ENCODE peak calls at places on chromosome 15, in four cellular contexts. T is fibroblast of lung, H is neural crest cell, J is AG10803. W is an unnamed sample.

GRCh38 chr15:35874260-35874905 is 328.4 kb upstream of the DPH6 start:
- DNase-seq in T (peak; percentile 76), J (peak; percentile 73), H (no peak), W (no peak)

GRCh38 chr15:26082833-26083174 is 219.7 kb upstream of the ATP10A start:
- DNase-seq in J (no peak), T (no peak), H (no peak), W (no peak)

GRCh38 chr15:40925863-40926658 is 3.1 kb upstream of the DLL4 start:
- DNase-seq in T (peak; percentile 23), H (peak; percentile 43), J (peak; percentile 23), W (peak; percentile 54)

GRCh38 chr15:38455096-38455495 is 1.2 kb downstream of the FAM98B start:
- DNase-seq in T (peak; percentile 11), J (no peak), H (no peak), W (no peak)

GRCh38 chr15:64842986-64843561 is 1.4 kb downstream of the PLEKHO2 start:
- DNase-seq in T (peak; percentile 61), J (peak; percentile 61), H (no peak), W (no peak)

GRCh38 chr15:30889231-30889630 is 14.5 kb upstream of the FAN1 start:
- DNase-seq in T (no peak), H (no peak), J (no peak), W (no peak)

GRCh38 chr15:94327356-94327936 is 96.1 kb downstream of the MCTP2 start:
- DNase-seq in H (peak; percentile 20), T (peak; percentile 11), J (peak; percentile 45), W (no peak)

GRCh38 chr15:98292442-98293240 is 332.1 kb downstream of the ARRDC4 start:
- DNase-seq in J (peak; percentile 3), T (no peak), H (peak; percentile 76), W (peak; percentile 57)

GRCh38 chr15:52788099-52788986 is 1.8 kb downstream of the ONECUT1 start:
- DNase-seq in H (no peak), J (no peak), T (no peak), W (no peak)

GRCh38 chr15:77871838-77872371 is 205.6 kb downstream of the TBC1D2B start:
- DNase-seq in H (no peak), T (no peak), J (no peak), W (no peak)

GRCh38 chr15:51046799-51047449 is 47.8 kb downstream of the TNFAIP8L3 start:
- DNase-seq in T (peak; percentile 44), H (no peak), J (peak; percentile 15), W (no peak)

GRCh38 chr15:97981058-97981457 is 20.6 kb downstream of the ARRDC4 start:
- DNase-seq in J (no peak), T (no peak), H (no peak), W (no peak)

GRCh38 chr15:64464271-64465005 is 4.1 kb downstream of the ZNF609 start:
- DNase-seq in H (no peak), J (peak; percentile 29), T (peak; percentile 57), W (no peak)

GRCh38 chr15:51536965-51537574 is 85.5 kb downstream of the DMXL2 start:
- DNase-seq in J (peak; percentile 37), T (peak; percentile 10), H (no peak), W (no peak)

GRCh38 chr15:31440754-31441298 is 114.2 kb downstream of the KLF13 start:
- DNase-seq in H (no peak), J (peak; percentile 41), T (peak; percentile 50), W (no peak)

GRCh38 chr15:70083423-70083822 is 14.3 kb downstream of the TLE3 start:
- DNase-seq in T (no peak), J (no peak), H (peak; percentile 34), W (no peak)

GRCh38 chr15:77709135-77709886 is 76.6 kb upstream of the LINGO1 start:
- DNase-seq in J (no peak), T (no peak), H (no peak), W (no peak)

GRCh38 chr15:55221090-55222011 is 24.6 kb upstream of the RSL24D1 start:
- DNase-seq in H (no peak), J (peak; percentile 96), T (peak; percentile 95), W (no peak)

GRCh38 chr15:69604050-69604378 is 151.4 kb downstream of the RPLP1 start:
- DNase-seq in J (no peak), T (no peak), H (no peak), W (no peak)

GRCh38 chr15:74626336-74626735 is 10.7 kb downstream of the CLK3 start:
- DNase-seq in H (no peak), T (no peak), J (no peak), W (no peak)

GRCh38 chr15:41913251-41913650 is 19.4 kb upstream of the SPTBN5 start:
- DNase-seq in J (no peak), T (no peak), H (no peak), W (no peak)

GRCh38 chr15:52097176-52097575 is 15.4 kb downstream of the BCL2L10 start:
- DNase-seq in J (no peak), T (no peak), H (no peak), W (no peak)

GRCh38 chr15:49621327-49622210 is 721 bp downstream of the DTWD1 start:
- DNase-seq in T (peak; percentile 29), J (peak; percentile 47), H (no peak), W (no peak)

GRCh38 chr15:68376447-68377060 is 55.4 kb downstream of the ITGA11 start:
- DNase-seq in J (no peak), H (no peak), T (no peak), W (no peak)

GRCh38 chr15:31435256-31435781 is 108.7 kb downstream of the KLF13 start:
- DNase-seq in J (peak; percentile 76), T (peak; percentile 64), H (peak; percentile 55), W (no peak)

GRCh38 chr15:49876401-49877038 is 242.5 kb downstream of the ATP8B4 start:
- DNase-seq in T (no peak), J (no peak), H (no peak), W (no peak)

DNA sequence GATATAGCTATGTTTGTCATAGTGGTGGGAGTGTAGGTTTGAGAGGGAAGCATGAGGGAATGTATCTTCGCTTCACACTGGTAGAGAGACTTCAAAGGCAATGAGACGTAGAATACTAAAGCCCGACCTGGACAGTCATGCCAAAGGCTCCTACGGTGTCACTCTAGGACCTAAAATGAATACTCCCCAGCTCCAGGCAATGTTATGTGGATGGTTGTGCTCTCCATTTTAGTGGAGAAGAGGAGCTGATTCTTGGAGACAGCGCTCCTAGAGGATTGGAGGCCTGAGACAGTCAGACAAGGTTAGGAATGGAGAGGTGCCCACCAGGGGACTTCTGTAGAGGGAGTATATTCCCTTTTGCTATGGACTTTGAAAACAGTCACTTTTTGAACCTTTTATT is 260.1 kb downstream of the MEX3B start:
- DNase-seq in H (no peak), J (no peak), T (no peak), W (no peak)
- TF ChIP-seq CTCF in H (no peak), J (no peak), T (no peak), W (no peak)

DNA sequence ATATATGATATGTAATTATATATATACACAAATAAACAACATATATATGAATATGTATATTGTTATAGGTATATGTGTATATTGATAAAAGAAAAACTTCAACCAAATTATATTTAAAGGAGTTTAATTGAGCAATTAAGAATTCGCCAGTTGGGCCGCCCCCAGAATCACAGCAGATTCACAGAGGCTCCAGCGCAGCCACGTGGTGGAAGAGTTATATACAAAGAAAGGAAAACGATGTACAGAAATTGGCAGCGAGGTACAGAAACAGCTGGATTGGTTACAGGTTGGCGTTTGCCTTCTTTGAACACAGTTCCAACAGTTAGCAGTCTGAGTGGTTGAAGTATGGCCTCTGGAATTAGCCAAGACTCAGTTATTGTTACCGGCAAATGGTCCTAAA is 137.3 kb upstream of the SLC24A5 start:
- DNase-seq in J (no peak), H (no peak), T (no peak), W (no peak)
- TF ChIP-seq CTCF in J (no peak), H (no peak), T (no peak), W (no peak)

DNA sequence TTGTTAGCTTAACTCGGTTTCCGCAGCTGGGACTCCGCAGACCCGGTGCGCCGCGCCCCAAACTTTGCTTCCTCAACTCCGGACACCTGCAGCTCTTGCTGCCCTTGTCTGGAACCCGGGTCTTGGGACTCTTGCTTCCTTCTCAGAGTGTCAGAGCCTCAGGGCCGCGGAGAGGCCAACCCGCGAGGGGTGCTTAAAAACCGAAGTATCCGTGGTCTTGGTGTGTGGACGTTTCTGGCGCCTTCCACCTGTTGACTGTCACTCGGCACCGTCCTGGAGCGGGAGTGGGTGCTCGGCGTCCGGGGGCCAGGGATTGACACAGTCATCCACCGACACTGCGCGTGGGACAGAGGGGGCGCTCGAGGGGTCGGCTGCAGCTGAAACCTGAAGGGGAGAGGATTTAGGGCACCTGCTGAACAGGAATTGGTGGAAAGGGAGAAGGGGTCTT is 386 bp downstream of the SQOR start:
- DNase-seq in T (no peak), H (peak; percentile 50), J (peak; percentile 13), W (no peak)
- TF ChIP-seq CTCF in T (peak; percentile 34), H (peak; percentile 56), J (peak; percentile 50), W (no peak)

DNA sequence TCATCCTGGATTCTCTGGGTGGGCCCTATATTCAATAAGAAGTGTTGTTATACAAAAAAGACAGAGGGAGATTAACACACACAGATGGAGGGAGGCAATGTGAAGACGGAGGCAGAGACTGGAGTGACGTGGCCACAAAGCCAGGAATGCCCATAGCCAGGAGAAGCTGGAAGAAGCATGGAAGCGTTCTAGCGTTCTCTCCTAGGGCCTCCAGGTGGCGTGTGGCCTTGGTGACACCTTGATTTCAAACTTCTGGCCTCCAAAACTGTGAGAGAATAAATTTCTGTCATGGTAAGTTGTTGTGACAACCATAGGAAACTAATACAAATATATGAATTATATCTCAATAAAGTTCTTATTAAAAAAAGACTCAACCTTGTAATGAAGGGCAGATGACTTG is 21.3 kb downstream of the THBS1 start:
- DNase-seq in J (no peak), H (no peak), T (no peak), W (no peak)
- TF ChIP-seq CTCF in J (peak; percentile 22), H (peak; percentile 21), T (no peak), W (no peak)

DNA sequence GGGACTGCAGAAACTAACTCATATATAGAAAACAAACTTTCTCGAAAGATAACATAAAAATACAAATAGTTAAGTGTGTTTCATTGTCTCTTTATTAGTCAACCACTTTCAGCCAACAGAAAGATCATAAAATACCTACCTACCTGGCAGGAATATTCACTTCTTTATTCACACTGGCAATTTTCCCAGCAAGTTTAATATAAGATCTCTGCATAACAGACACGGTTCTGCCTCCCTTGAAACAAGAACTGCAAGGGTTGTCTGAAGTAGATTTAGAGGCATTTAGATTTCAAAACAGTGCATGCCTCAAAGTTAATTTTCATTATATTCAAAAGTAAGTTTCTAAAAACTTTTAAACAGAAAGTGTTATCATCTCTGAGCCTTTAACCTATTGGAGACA is 7.1 kb downstream of the NPTN start:
- DNase-seq in T (no peak), H (no peak), J (no peak), W (no peak)
- TF ChIP-seq CTCF in T (no peak), H (no peak), J (no peak), W (no peak)

DNA sequence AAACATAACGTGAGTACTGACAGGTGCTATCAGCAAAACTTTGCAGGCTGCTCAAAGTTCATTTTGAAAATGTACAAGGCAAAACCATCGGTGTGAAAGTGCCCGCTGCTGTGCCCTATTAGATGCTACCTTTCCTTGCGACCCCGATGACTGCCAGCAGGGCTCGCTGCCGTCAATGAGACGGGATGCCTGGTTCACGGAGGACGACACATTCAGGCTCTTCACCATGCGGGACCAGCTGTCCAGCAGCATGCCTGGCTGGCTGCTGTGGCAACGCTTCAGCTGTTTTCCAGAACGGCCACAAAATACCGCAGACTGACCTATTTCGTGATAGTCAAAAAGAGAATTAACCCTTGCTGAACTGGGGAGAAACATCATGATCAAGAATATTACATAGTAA is 92.7 kb upstream of the OCA2 start:
- DNase-seq in J (peak; percentile 79), H (peak; percentile 68), T (peak; percentile 85), W (no peak)
- TF ChIP-seq CTCF in J (peak; percentile 66), H (peak; percentile 60), T (peak; percentile 56), W (no peak)

GRCh38 chr15:90934949-90935751 is at the start of gene UNC45A:
- DNase-seq in T (peak; percentile 81), H (peak; percentile 89), J (peak; percentile 73), W (peak; percentile 88)
- TF ChIP-seq CTCF in T (peak; percentile 3), H (no peak), J (no peak), W (no peak)

W was measured in mesothelial cell of epicardium.